ENCODE peak calls at places on chromosomes 5 and 9, in six cellular contexts. G is caudate nucleus; W is HEK293T; P is epithelial cell of esophagus; F is hepatocyte; M is stimulated activated CD8-positive, alpha-beta memory T cell treated with anti-CD3 and anti-CD28 coated beads, Interleukin-4, amount 100 ng/mL, for 48 hours. T is an unnamed sample.

GRCh38 chr9:77770340-77770739 is 122.2 kb upstream of the GNA14 start:
- DNase-seq in G (no peak), W (no peak), P (no peak), F (no peak), M (no peak), T (no peak)

GRCh38 chr9:108469654-108470053 is 386.1 kb downstream of the ACTL7B start:
- DNase-seq in G (no peak), W (no peak), P (no peak), F (no peak), M (no peak), T (no peak)

GRCh38 chr5:112824197-112824596 is 36.9 kb upstream of the SRP19 start:
- DNase-seq in G (no peak), W (no peak), P (no peak), F (no peak), M (no peak), T (no peak)

GRCh38 chr5:132272341-132273210 is 15.1 kb downstream of the PDLIM4 start:
- DNase-seq in G (no peak), W (peak), P (peak), F (peak), M (peak), T (peak)

GRCh38 chr5:55763736-55764420 is 26.0 kb downstream of the DDX4 start:
- DNase-seq in G (no peak), W (no peak), P (no peak), F (no peak), M (no peak), T (no peak)

GRCh38 chr5:7824995-7825394 is 25.9 kb downstream of the CFAP90 start:
- DNase-seq in G (no peak), W (no peak), P (no peak), F (no peak), M (no peak), T (no peak)

GRCh38 chr5:157300564-157300963 is 34.6 kb downstream of the CYFIP2 start:
- DNase-seq in G (no peak), W (no peak), P (no peak), F (no peak), M (no peak), T (no peak)

GRCh38 chr9:94928696-94929372 is 202.3 kb downstream of the AOPEP start:
- DNase-seq in G (no peak), W (no peak), P (no peak), F (no peak), M (no peak), T (no peak)

GRCh38 chr5:140794594-140795258 is at the start of gene PCDHA2:
- DNase-seq in G (no peak), W (no peak), P (no peak), F (peak), M (no peak), T (no peak)

GRCh38 chr9:90783552-90783951 is 18.1 kb upstream of the SYK start:
- DNase-seq in G (no peak), W (no peak), P (no peak), F (no peak), M (no peak), T (peak)

GRCh38 chr9:28120241-28121025 is 547.2 kb upstream of the C9orf72 start:
- DNase-seq in G (no peak), W (no peak), P (peak), F (no peak), M (no peak), T (peak)

GRCh38 chr9:118896356-118897000 is 472.8 kb downstream of the BRINP1 start:
- DNase-seq in G (no peak), W (no peak), P (peak), F (no peak), M (no peak), T (peak)

GRCh38 chr9:2623046-2623865 is 1.7 kb downstream of the VLDLR start:
- DNase-seq in G (peak), W (no peak), P (peak), F (peak), M (peak), T (peak)

GRCh38 chr9:19446361-19446861 is 37.6 kb downstream of the ACER2 start:
- DNase-seq in G (no peak), W (no peak), P (no peak), F (no peak), M (no peak), T (no peak)

GRCh38 chr5:10914741-10915480 is 153.9 kb upstream of the DAP start:
- DNase-seq in G (no peak), W (no peak), P (no peak), F (no peak), M (no peak), T (no peak)

GRCh38 chr9:96720435-96720834 is 57.5 kb downstream of the ZNF510 start:
- DNase-seq in G (no peak), W (no peak), P (no peak), F (no peak), M (no peak), T (peak)